ENCODE peak calls at places on chromosomes 3 and 15, in six cellular contexts. E is AG04450, V is lung, S is BJ, O is IMR-90, B is AG09309. T is an unnamed sample.

GRCh38 chr3:195209083-195209835 is 61.7 kb downstream of the XXYLT1 start:
- DNase-seq in V (no peak), B (no peak), S (no peak), E (no peak), O (peak), T (peak)

GRCh38 chr15:25374143-25374542 is 64.7 kb downstream of the UBE3A start:
- DNase-seq in V (no peak), B (no peak), E (no peak), S (no peak), O (no peak), T (no peak)

GRCh38 chr15:39748276-39748675 is 34.4 kb downstream of the FSIP1 start:
- DNase-seq in O (no peak), S (no peak), B (no peak), V (no peak), E (no peak), T (no peak)

GRCh38 chr3:25515131-25515530 is 87.1 kb downstream of the RARB start:
- DNase-seq in V (no peak), S (no peak), E (no peak), O (no peak), B (no peak), T (no peak)

GRCh38 chr3:144866504-144866903 is 894.9 kb downstream of the DIPK2A start:
- DNase-seq in S (peak), O (no peak), E (no peak), B (peak), V (no peak), T (peak)

GRCh38 chr3:187970106-187970505 is 183.9 kb upstream of the LPP start:
- DNase-seq in V (no peak), O (no peak), E (no peak), B (no peak), S (no peak), T (no peak)

GRCh38 chr3:116083686-116084085 is 361.6 kb downstream of the LSAMP start:
- DNase-seq in V (no peak), O (peak), S (no peak), B (no peak), E (no peak), T (peak)

GRCh38 chr3:133944181-133944580 is 48.5 kb upstream of the RAB6B start:
- DNase-seq in V (no peak), O (peak), S (no peak), B (no peak), E (no peak), T (peak)

GRCh38 chr15:63504979-63505841 is 817 bp downstream of the USP3 start:
- DNase-seq in V (peak), O (peak), S (no peak), B (no peak), E (no peak), T (no peak)

GRCh38 chr3:36244728-36245127 is 135.6 kb upstream of the STAC start:
- DNase-seq in B (no peak), E (no peak), S (peak), O (no peak), V (no peak), T (peak)

DNA sequence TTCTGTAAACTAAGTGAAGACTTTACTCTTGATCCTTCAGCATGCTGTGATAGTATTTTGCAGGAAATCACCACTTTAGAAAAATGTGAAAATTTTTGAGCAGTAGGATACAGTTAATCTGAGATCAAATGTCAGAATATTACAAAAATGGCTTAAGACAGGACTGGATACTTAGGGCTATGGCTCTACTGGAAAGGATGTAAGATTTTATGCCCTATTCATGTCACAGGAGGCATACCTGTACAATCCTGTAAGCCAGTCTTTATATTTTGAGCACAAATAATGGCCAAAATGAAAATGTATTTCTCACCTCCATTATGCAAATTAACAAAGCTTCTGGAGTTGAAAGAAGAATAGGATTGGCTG is 8.6 kb upstream of the TGFBR2 start:
- DNase-seq in O (no peak), E (no peak), V (no peak), S (no peak), B (no peak), T (no peak)
- TF ChIP-seq CTCF in O (no peak), E (no peak), V (no peak), S (no peak), B (no peak), T (no peak)

GRCh38 chr3:29694331-29694730 is 413.5 kb downstream of the RBMS3 start:
- DNase-seq in S (peak), O (no peak), V (no peak), E (no peak), B (no peak), T (no peak)
- H3K4me3 ChIP-seq in S (no peak), O (no peak), V (no peak), E (no peak), B (no peak), T (no peak)

DNA sequence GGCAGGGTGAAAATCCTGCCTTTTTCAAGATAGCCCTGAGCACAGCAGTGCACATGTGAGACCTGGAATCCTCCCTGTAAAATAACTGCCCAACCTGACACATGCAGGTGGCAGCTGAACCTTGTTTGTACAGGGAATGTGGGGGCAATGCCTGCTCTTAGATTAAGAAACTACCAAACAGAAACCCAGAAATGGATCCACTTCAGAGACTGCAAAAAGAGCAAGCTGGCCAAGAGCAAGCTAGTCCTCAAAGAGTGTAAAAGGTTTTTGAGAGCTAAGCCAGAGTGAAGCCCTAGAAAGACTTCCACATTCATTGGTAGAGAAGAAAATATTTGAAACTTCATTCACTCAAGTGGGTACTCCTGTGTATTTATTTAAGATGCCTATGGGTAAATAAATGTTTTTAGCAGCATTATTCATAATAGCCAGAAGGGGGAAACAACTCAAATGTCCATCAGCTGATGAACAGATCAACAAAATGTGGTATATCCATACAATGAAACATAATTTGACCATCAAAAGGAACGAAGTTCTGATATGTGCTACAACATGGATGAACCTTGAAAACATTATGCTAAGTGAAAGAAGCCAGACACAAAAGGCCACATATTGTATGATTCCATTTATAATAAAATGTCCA is 96.0 kb upstream of the TSC22D2 start:
- DNase-seq in E (no peak), S (no peak), B (no peak), V (peak), O (no peak), T (no peak)
- TF ChIP-seq CTCF in E (no peak), S (no peak), B (no peak), V (no peak), O (no peak), T (no peak)

GRCh38 chr15:90062729-90063684 is 39.3 kb downstream of the IDH2 start:
- DNase-seq in V (no peak), S (no peak), O (no peak), E (no peak), B (no peak), T (no peak)
- H3K4me3 ChIP-seq in V (no peak), S (no peak), O (no peak), E (no peak), B (no peak), T (no peak)

DNA sequence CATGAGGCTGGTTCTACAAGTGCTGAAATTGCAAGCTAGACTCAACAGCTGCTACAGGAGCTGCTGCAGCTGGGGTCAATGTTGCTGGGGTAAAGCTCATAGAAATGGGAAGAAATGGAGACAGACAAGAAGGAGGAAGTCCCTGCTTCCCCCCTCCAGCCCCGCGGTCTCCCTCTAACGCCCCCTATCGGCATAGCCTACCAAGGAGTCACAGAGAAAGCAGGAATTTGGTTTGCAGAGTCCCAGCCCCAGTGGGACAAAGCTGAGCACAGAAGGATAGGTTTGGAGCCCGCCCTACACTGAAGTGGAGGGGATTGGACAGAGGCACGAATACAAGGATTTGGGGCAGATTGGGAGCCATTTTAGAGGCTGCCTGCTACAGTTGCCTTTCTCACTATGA is 176.9 kb upstream of the ANKRD28 start:
- DNase-seq in V (no peak), B (no peak), O (no peak), E (no peak), S (no peak), T (no peak)
- TF ChIP-seq CTCF in V (no peak), B (peak), O (no peak), E (peak), S (peak), T (no peak)

GRCh38 chr15:69931159-69931558 is 166.6 kb downstream of the TLE3 start:
- DNase-seq in O (no peak), S (no peak), E (no peak), V (no peak), B (no peak), T (no peak)
- H3K4me3 ChIP-seq in O (no peak), S (no peak), E (no peak), V (no peak), B (no peak), T (no peak)

DNA sequence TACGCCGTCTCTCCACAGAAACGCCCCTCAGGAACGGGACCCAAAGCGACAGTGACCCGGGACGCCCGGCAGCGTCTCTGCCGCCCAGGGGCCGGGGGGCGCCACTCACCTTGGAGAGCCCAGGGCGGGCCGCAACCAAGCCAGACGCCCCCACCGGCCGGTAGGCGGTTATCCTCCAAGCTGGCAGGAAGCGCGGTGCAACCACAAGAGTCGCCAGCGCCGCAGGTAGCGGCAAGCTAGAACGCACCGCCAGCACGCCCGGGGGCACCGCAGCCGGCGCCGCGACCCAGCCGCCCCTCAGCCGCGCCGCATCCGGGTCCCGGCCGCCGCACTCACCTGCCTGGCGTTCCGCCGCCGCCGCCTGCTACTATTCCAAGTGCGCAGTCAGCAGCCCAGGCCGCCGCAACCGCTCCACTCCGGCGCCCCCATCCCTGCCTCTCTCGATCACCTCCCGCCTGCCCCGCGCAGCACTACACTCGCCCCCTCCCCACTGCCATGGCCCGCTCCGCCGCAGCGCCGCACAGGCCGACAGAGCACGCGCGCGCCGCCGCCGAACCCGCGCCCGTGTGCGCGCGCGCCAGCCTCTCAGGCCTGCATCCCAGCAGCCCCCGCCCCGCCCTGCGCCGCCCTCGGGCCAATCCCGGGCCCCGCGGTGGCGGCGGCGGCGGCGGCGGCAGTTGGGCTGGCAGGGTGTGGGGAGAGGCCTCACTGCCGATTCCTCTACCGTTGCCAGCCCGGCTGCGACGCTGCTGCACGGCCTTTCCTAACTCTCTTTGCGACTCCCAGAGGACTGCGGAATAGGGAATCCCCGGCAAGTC is at the start of gene PIK3CB:
- DNase-seq in B (no peak), V (peak), O (peak), E (no peak), S (peak), T (peak)
- TF ChIP-seq CTCF in B (no peak), V (no peak), O (peak), E (peak), S (peak), T (no peak)

GRCh38 chr3:182117131-182117530 is 405.4 kb downstream of the SOX2 start:
- DNase-seq in B (no peak), O (no peak), S (no peak), V (no peak), E (no peak), T (no peak)

GRCh38 chr3:182118081-182118480 is 406.4 kb downstream of the SOX2 start:
- DNase-seq in O (no peak), E (no peak), V (no peak), B (no peak), S (no peak), T (peak)

GRCh38 chr3:182115328-182116045 is 403.8 kb downstream of the SOX2 start:
- DNase-seq in V (no peak), B (no peak), S (no peak), O (no peak), E (no peak), T (no peak)

GRCh38 chr3:182116386-182116785 is 404.7 kb downstream of the SOX2 start:
- DNase-seq in V (no peak), B (no peak), O (no peak), E (no peak), S (no peak), T (no peak)

DNA sequence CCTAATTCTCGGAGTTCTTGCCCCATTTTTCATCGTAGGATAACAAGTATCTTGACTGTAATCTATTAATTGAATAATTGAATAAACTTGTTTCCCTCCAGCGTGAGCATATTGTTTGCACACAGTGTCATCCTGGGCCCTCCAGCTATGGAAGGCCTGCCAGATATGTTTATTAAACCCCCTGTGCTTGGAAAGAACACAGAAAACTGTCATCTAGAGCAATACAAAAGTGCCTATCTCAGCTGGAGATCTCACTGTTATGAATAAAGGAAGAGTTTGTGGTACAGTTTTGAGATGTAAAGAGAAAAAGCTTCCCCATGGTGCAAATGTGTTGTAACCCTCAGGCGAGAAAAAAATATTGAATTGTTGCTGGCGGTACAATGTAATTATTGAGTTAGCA is 405.9 kb downstream of the SOX2 start:
- DNase-seq in B (no peak), V (no peak), S (no peak), E (no peak), O (no peak), T (no peak)
- H3K4me3 ChIP-seq in B (no peak), V (no peak), S (no peak), E (no peak), O (no peak), T (no peak)

DNA sequence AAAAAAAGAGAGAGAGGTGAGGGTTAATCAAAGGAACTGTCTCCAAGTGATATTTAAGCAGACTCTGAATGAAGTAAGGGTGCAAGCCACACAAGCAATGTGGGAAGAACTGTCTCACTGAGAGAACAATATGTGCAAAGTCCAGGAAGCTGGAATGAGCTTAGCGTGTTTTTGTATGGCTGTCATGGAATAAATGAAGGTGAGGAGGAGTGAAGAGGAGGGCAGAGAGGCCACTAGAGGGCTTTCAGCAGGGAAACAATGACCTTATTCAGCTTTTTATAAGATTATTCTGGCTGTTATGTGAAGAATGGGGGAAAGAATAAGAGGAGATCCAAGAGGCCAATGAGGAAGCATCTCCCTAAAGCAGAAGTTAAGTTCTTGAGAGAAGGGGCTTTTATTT is 86.9 kb upstream of the COL8A1 start:
- DNase-seq in B (no peak), V (no peak), E (no peak), O (no peak), S (no peak), T (no peak)
- TF ChIP-seq CTCF in B (peak), V (no peak), E (peak), O (no peak), S (peak), T (no peak)

GRCh38 chr3:185929192-185930151 is 8.3 kb downstream of the TRA2B start:
- DNase-seq in O (peak), B (no peak), V (no peak), S (no peak), E (no peak), T (peak)

GRCh38 chr3:185928532-185928931 is 9.3 kb downstream of the TRA2B start:
- DNase-seq in V (no peak), B (no peak), S (no peak), O (no peak), E (no peak), T (no peak)

GRCh38 chr3:185932213-185932612 is 5.6 kb downstream of the TRA2B start:
- DNase-seq in B (no peak), S (no peak), V (no peak), E (no peak), O (no peak), T (no peak)

GRCh38 chr3:185931777-185932176 is 6.0 kb downstream of the TRA2B start:
- DNase-seq in O (no peak), V (no peak), B (no peak), S (no peak), E (no peak), T (no peak)

DNA sequence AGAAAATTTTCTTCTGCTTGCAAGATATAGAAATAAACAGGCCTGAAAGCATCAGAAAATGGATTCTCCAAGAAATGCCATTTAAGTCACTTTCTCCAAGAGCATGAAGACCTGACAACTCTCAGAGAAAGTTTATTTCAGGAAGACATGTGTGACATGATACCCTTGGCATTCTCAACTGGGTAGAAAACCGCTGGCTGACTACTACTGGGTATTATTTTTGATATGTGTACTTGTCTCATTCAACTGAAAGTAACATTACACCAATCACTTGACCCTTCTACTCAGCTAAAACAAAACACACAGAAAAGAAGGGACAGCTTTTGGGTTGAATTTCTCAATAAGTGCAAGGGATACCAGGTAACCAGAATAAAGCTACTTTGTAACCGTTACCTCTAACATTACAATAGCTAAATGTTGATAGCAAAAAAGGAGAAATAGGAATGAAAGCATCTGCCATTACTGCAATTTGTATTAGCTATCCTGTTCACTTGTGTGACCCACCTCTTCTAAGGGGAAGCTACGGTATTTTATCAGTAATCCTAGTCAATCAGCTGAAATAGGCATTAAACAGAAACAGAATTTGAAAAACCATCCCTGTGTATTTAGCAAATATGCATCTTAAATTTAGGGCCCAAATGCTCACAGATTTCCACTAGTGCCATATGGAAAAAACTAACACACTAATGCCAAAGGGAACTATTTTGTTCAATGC is 7.3 kb downstream of the TRA2B start:
- DNase-seq in B (no peak), E (no peak), V (no peak), S (no peak), O (peak), T (peak)
- H3K4me3 ChIP-seq in B (no peak), E (peak), V (no peak), S (no peak), O (no peak), T (no peak)